ENCODE peak calls at places on chromosomes 11 and 22, in ten cellular contexts. L is breast epithelium, V is HCT116, T is HepG2, D is adrenal gland, Q is spleen, U is stomach, R is A549, A is testis, E is body of pancreas. M is an unnamed sample.
A peak's percentile ranks its signal among the peaks of the same experiment; 100 is the strongest.

GRCh38 chr22:17085277-17086091 is 684 bp downstream of the IL17RA start:
- DNase-seq in L (peak; percentile 28), V (no peak), T (no peak), D (peak; percentile 33), Q (no peak), U (peak; percentile 47), R (no peak), A (no peak), E (peak; percentile 43), M (peak; percentile 40)

GRCh38 chr22:31400023-31400397 is 606 bp downstream of the DRG1 start:
- DNase-seq in L (no peak), V (no peak), T (no peak), D (no peak), Q (no peak), U (no peak), R (no peak), A (no peak), E (no peak), M (no peak)

GRCh38 chr11:69647349-69647748 is 6.4 kb downstream of the CCND1 start:
- DNase-seq in L (no peak), V (no peak), T (no peak), D (no peak), Q (peak; percentile 66), U (no peak), R (no peak), A (no peak), E (no peak), M (no peak)

GRCh38 chr22:21796231-21796630 is 60.6 kb upstream of the YPEL1 start:
- DNase-seq in L (no peak), V (no peak), T (no peak), D (no peak), Q (no peak), U (no peak), R (no peak), A (no peak), E (no peak), M (no peak)

GRCh38 chr11:33701831-33702230 is 1.2 kb upstream of the C11orf91 start:
- DNase-seq in L (peak; percentile 60), V (no peak), T (no peak), D (no peak), Q (no peak), U (peak; percentile 39), R (no peak), A (peak; percentile 43), E (no peak), M (no peak)

GRCh38 chr11:76086713-76087635 is 119.3 kb downstream of the WNT11 start:
- DNase-seq in L (no peak), V (no peak), T (no peak), D (no peak), Q (no peak), U (no peak), R (no peak), A (no peak), E (no peak), M (no peak)

GRCh38 chr11:129613076-129613475 is 202.6 kb upstream of the TMEM45B start:
- DNase-seq in L (no peak), V (no peak), T (no peak), D (no peak), Q (no peak), U (no peak), R (no peak), A (no peak), E (no peak), M (no peak)

GRCh38 chr11:67483901-67484665 is 1.3 kb downstream of the AIP start:
- DNase-seq in L (no peak), V (no peak), T (no peak), D (no peak), Q (no peak), U (no peak), R (no peak), A (no peak), E (no peak), M (no peak)

GRCh38 chr22:23516304-23516703 is 63.8 kb downstream of the IGLL1 start:
- DNase-seq in L (no peak), V (no peak), T (peak; percentile 74), D (no peak), Q (no peak), U (no peak), R (no peak), A (no peak), E (no peak), M (no peak)

GRCh38 chr22:19596680-19597398 is 72.6 kb upstream of the CLDN5 start:
- DNase-seq in L (no peak), V (no peak), T (peak; percentile 13), D (no peak), Q (peak; percentile 74), U (no peak), R (no peak), A (no peak), E (no peak), M (no peak)

GRCh38 chr11:36744375-36745168 is 146.5 kb upstream of the RAG2 start:
- DNase-seq in L (no peak), V (peak; percentile 46), T (peak; percentile 52), D (peak; percentile 80), Q (peak; percentile 84), U (peak; percentile 77), R (peak; percentile 8), A (peak; percentile 93), E (peak; percentile 78), M (peak; percentile 24)
- TF ChIP-seq POLR2A in L (no peak), V (no peak), T (no peak), D (no peak), Q (no peak), U (no peak), R (no peak), A (no peak), E (no peak), M (no peak)

DNA sequence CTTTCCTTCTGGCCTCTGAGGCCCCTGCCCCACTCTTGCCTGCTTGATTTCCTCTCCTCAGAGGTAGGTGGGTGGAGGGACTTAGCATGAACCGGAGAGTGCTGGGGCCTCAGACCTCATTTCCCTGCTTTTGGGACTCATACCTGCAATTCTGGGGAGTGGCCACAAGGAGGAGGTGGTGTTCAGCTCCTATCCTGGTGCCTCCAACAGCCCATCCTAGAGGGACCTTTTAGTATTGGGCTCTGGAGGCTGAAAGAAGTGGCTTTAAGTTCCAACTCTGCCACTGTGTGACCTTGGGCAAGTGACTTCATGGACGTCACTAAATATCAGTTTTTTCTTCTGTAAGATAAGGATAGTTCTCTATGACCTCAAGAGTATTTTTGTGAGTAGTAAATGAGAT is 98.6 kb downstream of the KIAA1671 start:
- DNase-seq in L (no peak), V (peak; percentile 23), T (no peak), D (no peak), Q (no peak), U (no peak), R (no peak), A (no peak), E (no peak), M (no peak)
- TF ChIP-seq CTCF in L (no peak), V (no peak), T (peak; percentile 52), D (peak; percentile 54), Q (no peak), U (peak; percentile 8), R (no peak), A (no peak), E (peak; percentile 20), M (no peak)

GRCh38 chr22:44446483-44446882 is 51.5 kb downstream of the RTL6 start:
- DNase-seq in L (no peak), V (no peak), T (no peak), D (no peak), Q (no peak), U (no peak), R (no peak), A (no peak), E (no peak), M (no peak)

GRCh38 chr22:44449683-44450425 is 48.2 kb downstream of the RTL6 start:
- DNase-seq in L (no peak), V (no peak), T (no peak), D (no peak), Q (peak; percentile 67), U (peak; percentile 22), R (no peak), A (no peak), E (no peak), M (no peak)

GRCh38 chr22:44450503-44450902 is 47.5 kb downstream of the RTL6 start:
- DNase-seq in L (no peak), V (no peak), T (no peak), D (no peak), Q (peak; percentile 51), U (peak; percentile 28), R (no peak), A (no peak), E (no peak), M (no peak)

GRCh38 chr22:44449061-44449682 is 48.9 kb downstream of the RTL6 start:
- DNase-seq in L (no peak), V (no peak), T (no peak), D (peak; percentile 91), Q (peak; percentile 34), U (no peak), R (peak; percentile 34), A (no peak), E (no peak), M (no peak)

DNA sequence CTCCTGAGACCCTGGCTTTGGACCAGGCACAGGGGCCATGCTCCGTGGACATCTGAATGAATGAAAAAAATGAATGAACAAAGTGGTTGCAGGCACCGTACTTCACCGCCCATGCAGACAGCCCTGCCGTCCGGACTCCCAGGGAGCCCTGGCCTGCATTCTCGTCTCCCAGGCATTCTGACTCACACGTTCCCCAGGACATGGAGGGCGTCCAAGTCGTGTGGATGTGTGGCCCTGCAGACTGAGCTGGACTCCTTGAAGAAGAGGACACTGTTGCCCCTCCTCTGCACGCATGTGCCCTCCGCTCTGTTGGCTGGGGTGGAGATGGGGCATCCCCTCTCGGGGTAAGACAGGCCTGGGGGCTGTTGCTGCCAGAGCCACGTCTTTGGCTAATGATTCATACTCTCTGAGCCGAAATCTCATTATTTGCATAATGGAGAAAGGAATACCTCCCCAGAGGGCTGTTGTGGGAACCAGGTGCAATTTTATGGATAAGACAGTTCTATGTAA is 49.7 kb downstream of the RTL6 start:
- DNase-seq in L (peak; percentile 25), V (no peak), T (no peak), D (peak; percentile 93), Q (peak; percentile 68), U (peak; percentile 72), R (peak; percentile 58), A (peak; percentile 66), E (peak; percentile 43), M (peak; percentile 66)
- H3K4me3 ChIP-seq in L (no peak overlapping the region), V (no peak overlapping the region), T (no peak overlapping the region), D (no peak overlapping the region), Q (no peak overlapping the region), U (no peak overlapping the region), R (no peak overlapping the region), A (no peak overlapping the region), E (no peak overlapping the region), M (no peak overlapping the region)

DNA sequence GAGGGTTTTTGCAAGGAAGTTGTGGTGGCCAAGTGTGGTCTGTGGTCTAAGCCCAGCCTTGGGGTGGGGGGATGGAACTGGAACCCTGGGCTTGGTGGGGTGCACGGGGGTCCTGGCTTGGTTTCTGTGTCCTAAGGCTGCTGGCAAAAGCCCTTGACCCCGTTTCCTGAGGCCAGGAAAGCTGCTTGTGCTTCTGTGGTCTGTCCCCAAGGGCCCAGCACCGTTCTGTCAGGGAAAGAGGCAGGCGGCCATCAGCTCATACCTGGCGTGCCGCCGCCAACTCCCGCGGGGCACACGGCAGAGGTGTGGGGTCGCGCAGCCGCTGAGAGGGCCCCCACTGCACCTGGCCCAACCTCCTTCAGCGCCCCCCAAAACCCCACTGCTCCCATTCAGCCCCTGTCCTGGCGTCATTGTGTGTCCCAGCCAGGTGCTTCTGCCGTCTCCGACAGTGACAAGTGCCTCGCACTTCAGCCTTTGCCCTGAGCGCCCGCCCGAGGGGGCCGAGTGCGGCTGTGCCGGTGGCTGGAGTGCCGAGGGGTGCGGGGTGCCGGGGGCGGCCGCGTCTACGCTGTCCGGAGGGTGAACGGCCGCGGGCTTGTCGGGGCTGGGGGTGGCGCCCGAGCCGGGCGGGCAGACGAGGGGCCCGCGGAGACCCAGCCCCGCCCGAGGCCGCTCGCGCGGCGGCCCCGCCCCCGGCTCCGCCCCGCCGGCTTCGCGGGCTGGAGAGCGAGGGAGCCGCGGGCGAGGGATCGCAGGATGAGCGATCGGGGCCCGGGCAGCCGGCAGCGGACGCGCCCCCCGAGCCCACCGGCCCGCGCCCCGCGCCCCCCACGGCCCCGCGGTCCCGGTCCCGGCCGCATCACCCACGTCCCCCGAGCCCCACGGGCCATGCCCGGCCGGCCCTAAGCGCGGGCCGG is at the start of gene CNIH2:
- DNase-seq in L (no peak), V (no peak), T (no peak), D (no peak), Q (peak; percentile 86), U (peak; percentile 39), R (peak; percentile 56), A (no peak), E (no peak), M (peak; percentile 42)
- TF ChIP-seq POLR2A in L (no peak), V (no peak), T (no peak), D (no peak), Q (no peak), U (no peak), R (no peak), A (no peak), E (no peak), M (no peak)

M was measured in uterus.